ENCODE peak calls at places on chromosomes 7 and 10, in five cellular contexts. W is suprapubic skin, Y is left lung, B is esophagus squamous epithelium, E is heart right ventricle. X is an unnamed sample. For H3K4me1, the result is how much of the 10 kb centered on the place peaks cover.

GRCh38 chr7:139598642-139599041 is 75.2 kb downstream of the CLEC2L start:
- DNase-seq in W (no peak), Y (no peak), B (no peak), E (no peak), X (no peak)

GRCh38 chr10:130169136-130169888 is 33.1 kb downstream of the GLRX3 start:
- DNase-seq in W (no peak), Y (no peak), B (no peak), E (no peak), X (no peak)

GRCh38 chr10:131949041-131949862 is 32.5 kb downstream of the BNIP3 start:
- DNase-seq in W (peak), Y (no peak), B (no peak), E (no peak), X (no peak)

GRCh38 chr10:112990271-112990670 is 40.2 kb downstream of the TCF7L2 start:
- DNase-seq in W (no peak), Y (no peak), B (no peak), E (no peak), X (no peak)

GRCh38 chr10:71747808-71748523 is 25.4 kb downstream of the VSIR start:
- DNase-seq in W (no peak), Y (no peak), B (peak), E (peak), X (no peak)

GRCh38 chr7:909358-910329 is 33.3 kb downstream of the GET4 start:
- DNase-seq in W (no peak), Y (peak), B (no peak), E (peak), X (no peak)

GRCh38 chr10:81569488-81569887 is 305.5 kb upstream of the NRG3 start:
- DNase-seq in W (no peak), Y (no peak), B (no peak), E (no peak), X (no peak)

GRCh38 chr7:34211003-34211402 is 305.7 kb downstream of the BMPER start:
- DNase-seq in W (no peak), Y (no peak), B (no peak), E (no peak), X (no peak)

GRCh38 chr10:11886851-11887250 is 63.7 kb downstream of the PROSER2 start:
- DNase-seq in W (no peak), Y (no peak), B (no peak), E (no peak), X (no peak)

GRCh38 chr10:88209837-88210552 is 346.6 kb downstream of the PTEN start:
- DNase-seq in W (no peak), Y (no peak), B (no peak), E (no peak), X (no peak)

GRCh38 chr7:75639071-75639892 is 99.5 kb downstream of the HIP1 start:
- DNase-seq in W (no peak), Y (peak), B (no peak), E (peak), X (peak)

GRCh38 chr7:121279060-121279620 is 49.7 kb upstream of the WNT16 start:
- DNase-seq in W (no peak), Y (no peak), B (no peak), E (no peak), X (no peak)

GRCh38 chr7:19051767-19052375 is 65.6 kb downstream of the TWIST1 start:
- DNase-seq in W (no peak), Y (no peak), B (no peak), E (no peak), X (no peak)

GRCh38 chr7:135175931-135176330 is 5.4 kb upstream of the CYREN start:
- DNase-seq in W (no peak), Y (no peak), B (no peak), E (no peak), X (no peak)

GRCh38 chr7:152076940-152077933 is 51.8 kb downstream of the GALNT11 start:
- DNase-seq in W (no peak), Y (no peak), B (no peak), E (peak), X (no peak)

GRCh38 chr10:124742418-124743187 is 1.6 kb downstream of the FAM53B start:
- DNase-seq in W (no peak), Y (no peak), B (no peak), E (no peak), X (no peak)

GRCh38 chr10:543862-544822 is 145.3 kb downstream of the DIP2C start:
- DNase-seq in W (no peak), Y (no peak), B (no peak), E (no peak), X (no peak)

GRCh38 chr10:2890093-2890492 is 177.3 kb upstream of the PFKP start:
- DNase-seq in W (no peak), Y (no peak), B (no peak), E (no peak), X (no peak)
- H3K4me1 ChIP-seq in W (under half), Y (under half), B (under half), E (under half), X (under half)

GRCh38 chr10:96708456-96708855 is 11.9 kb downstream of the PIK3AP1 start:
- DNase-seq in W (no peak), Y (no peak), B (no peak), E (no peak), X (no peak)

GRCh38 chr10:96706331-96706853 is 13.9 kb downstream of the PIK3AP1 start:
- DNase-seq in W (no peak), Y (no peak), B (no peak), E (no peak), X (no peak)

GRCh38 chr10:96711048-96711713 is 9.1 kb downstream of the PIK3AP1 start:
- DNase-seq in W (no peak), Y (no peak), B (no peak), E (no peak), X (no peak)

GRCh38 chr10:96705134-96705533 is 15.2 kb downstream of the PIK3AP1 start:
- DNase-seq in W (no peak), Y (no peak), B (no peak), E (no peak), X (no peak)

DNA sequence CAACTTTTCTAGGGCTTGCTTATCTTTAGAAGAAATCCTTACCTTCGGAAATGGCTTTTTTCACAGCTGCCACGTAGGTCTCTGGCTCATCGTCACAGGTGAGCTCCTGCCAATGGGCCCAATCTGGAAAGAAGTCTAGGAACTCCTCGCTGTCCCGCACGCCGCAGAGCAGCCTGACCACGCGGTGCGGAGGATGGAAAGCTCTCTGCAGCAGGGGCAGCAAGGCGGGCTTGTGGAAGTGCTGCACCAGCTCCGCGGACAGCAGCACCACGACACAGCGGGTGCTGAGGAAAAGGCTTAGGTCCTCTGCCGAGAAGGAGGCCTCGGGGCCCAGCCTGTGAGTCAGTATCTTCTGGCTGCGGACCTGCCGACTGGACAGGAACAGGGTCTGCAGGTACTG is 10.8 kb downstream of the PIK3AP1 start:
- DNase-seq in W (no peak), Y (no peak), B (no peak), E (no peak), X (no peak)
- H3K4me1 ChIP-seq in W (under half), Y (under half), B (under half), E (under half), X (under half)

DNA sequence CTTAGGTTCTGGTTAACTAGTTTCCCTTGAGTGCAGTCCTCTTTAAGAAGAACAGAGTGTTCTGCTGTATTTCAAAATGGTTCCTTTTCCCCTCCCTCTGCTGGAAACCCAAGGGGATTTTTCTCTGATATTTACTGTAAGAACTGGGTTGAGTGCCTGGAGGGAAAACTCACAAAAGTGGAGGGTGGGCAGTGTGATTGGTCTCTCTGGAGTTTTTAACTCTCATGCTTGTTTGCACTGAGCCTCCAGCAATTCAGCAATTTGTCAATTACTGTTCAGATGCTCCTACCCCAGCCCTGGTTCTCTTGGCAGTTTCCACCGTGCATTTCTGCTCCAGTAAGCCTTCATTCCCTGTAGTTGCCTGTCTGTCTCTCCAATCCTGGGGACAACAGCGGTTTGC is 273.4 kb upstream of the SORCS1 start:
- DNase-seq in W (no peak), Y (no peak), B (no peak), E (no peak), X (no peak)
- H3K4me1 ChIP-seq in W (under half), Y (under half), B (under half), E (under half), X (under half)

DNA sequence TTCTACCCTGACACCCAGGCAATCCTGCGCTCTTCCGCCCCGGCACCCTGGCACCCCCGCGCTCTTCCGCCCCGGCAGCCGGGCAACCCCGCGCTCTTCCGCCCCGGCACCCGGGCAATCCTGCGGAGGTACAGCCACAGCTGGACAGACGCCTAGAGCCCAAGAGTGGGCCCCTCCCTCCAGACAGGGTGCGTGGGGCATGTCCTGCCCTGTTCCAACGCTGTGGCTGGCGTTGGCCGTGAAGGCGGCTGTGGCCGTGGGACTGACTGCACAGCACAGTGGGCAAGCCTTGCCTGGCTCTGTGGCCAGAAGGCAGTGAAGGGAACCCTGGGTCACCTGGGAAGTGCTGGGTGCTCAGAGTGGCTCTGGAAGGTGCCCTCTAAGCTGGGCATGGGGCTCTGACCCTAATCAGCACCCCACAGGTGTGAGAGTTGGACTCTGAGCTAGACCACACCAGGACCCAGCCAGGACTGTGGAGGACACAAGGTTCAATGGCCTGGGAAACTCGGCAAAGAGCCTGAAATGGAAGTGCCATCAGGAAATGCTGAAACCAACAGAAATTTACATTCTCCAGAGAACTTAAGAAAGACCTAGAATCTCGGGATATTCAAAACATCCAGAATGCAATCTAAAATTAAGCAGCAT is 253.5 kb downstream of the ELFN1 start:
- DNase-seq in W (no peak), Y (no peak), B (no peak), E (peak), X (no peak)
- H3K4me1 ChIP-seq in W (under half), Y (under half), B (under half), E (under half), X (under half)

DNA sequence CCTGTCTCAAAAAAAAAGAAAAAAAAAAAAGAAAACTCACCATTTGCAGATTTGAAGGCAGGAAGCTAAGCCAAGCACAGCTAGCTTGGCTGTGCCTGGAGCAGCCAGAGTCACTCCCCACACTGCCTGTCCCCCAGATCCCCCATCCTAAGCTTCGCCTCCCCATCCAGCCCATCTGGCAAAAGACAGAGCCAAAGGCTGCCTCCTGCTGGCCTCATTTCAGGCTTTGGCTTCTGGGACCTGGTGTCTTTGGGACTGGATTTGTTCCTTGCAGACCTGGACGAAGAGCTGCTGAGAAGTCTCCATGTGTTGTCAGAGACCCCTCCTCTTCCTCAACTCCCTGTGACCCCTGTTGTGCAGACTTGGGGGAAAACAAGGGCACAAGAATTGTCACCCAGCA is 8.1 kb downstream of the ASL start:
- DNase-seq in W (no peak), Y (no peak), B (no peak), E (no peak), X (no peak)
- H3K4me1 ChIP-seq in W (under half), Y (under half), B (under half), E (under half), X (under half)

GRCh38 chr10:119302591-119303253 is 95.4 kb downstream of the GRK5 start:
- DNase-seq in W (no peak), Y (no peak), B (no peak), E (no peak), X (no peak)
- H3K4me1 ChIP-seq in W (under half), Y (under half), B (half or more), E (half or more), X (half or more)

X was measured in naive thymus-derived CD4-positive, alpha-beta T cell.